ENCODE peak calls at places on chromosomes 1 and 21, in five cellular contexts. Z, C, H, Y and U are unnamed samples.

GRCh38 chr1:246294263-246294662 is 212.8 kb downstream of the SMYD3 start:
- DNase-seq in Y (no peak), H (no peak), Z (no peak), C (no peak), U (no peak)

GRCh38 chr1:66931548-66932124 is 6.8 kb downstream of the MIER1 start:
- DNase-seq in C (no peak), Y (no peak), H (no peak), Z (no peak), U (no peak)

GRCh38 chr1:151994956-151995355 is 1.3 kb upstream of the S100A10 start:
- DNase-seq in Z (peak; percentile 95), Y (peak; percentile 39), H (peak; percentile 98), C (no peak), U (peak; percentile 98)

GRCh38 chr1:51973587-51974474 is 16.7 kb downstream of the RAB3B start:
- DNase-seq in Y (peak; percentile 25), Z (peak; percentile 29), C (no peak), H (peak; percentile 47), U (peak; percentile 63)

GRCh38 chr21:46442938-46443337 is 15.8 kb upstream of the DIP2A start:
- DNase-seq in Y (no peak), C (no peak), Z (no peak), H (no peak), U (no peak)

GRCh38 chr1:5667513-5668325 is 324.5 kb downstream of the NPHP4 start:
- DNase-seq in H (no peak), C (no peak), Y (no peak), Z (no peak), U (no peak)

GRCh38 chr1:187264995-187265602 is 436.4 kb downstream of the PLA2G4A start:
- DNase-seq in Y (peak; percentile 70), H (peak; percentile 65), C (no peak), Z (peak; percentile 75), U (peak; percentile 71)

GRCh38 chr1:71490432-71490831 is 409.6 kb upstream of the ZRANB2 start:
- DNase-seq in Y (no peak), H (peak; percentile 65), C (no peak), Z (peak; percentile 53), U (peak; percentile 56)

GRCh38 chr1:183821309-183822080 is 16.6 kb downstream of the RGL1 start:
- DNase-seq in Y (no peak), H (no peak), C (no peak), Z (no peak), U (peak; percentile 66)

GRCh38 chr1:156948708-156949107 is 28.3 kb downstream of the LRRC71 start:
- DNase-seq in H (no peak), C (no peak), Y (no peak), Z (no peak), U (no peak)

GRCh38 chr1:155801149-155801548 is 55.9 kb downstream of the GON4L start:
- DNase-seq in H (peak; percentile 63), C (no peak), Z (no peak), Y (no peak), U (peak; percentile 45)

GRCh38 chr1:179867493-179868330 is 9.9 kb downstream of the TOR1AIP2 start:
- DNase-seq in H (peak; percentile 32), C (peak; percentile 65), Z (peak; percentile 53), Y (peak; percentile 68), U (peak; percentile 28)

GRCh38 chr1:19208710-19209438 is 1.2 kb downstream of the UBR4 start:
- DNase-seq in Y (no peak), H (peak; percentile 73), C (no peak), Z (peak; percentile 59), U (peak; percentile 61)

GRCh38 chr1:7940745-7941436 is at the start of gene TNFRSF9:
- DNase-seq in Z (peak; percentile 19), H (peak; percentile 71), C (peak; percentile 29), Y (peak; percentile 64), U (no peak)

GRCh38 chr1:117734403-117734802 is 128.6 kb downstream of the TENT5C start:
- DNase-seq in H (no peak), Y (no peak), Z (no peak), C (no peak), U (no peak)

GRCh38 chr1:227891223-227891954 is 56.3 kb downstream of the WNT9A start:
- DNase-seq in C (peak; percentile 20), Z (no peak), Y (no peak), H (no peak), U (no peak)

GRCh38 chr1:233734456-233734855 is 120.5 kb downstream of the KCNK1 start:
- DNase-seq in Z (no peak), Y (no peak), H (no peak), C (no peak), U (no peak)

GRCh38 chr1:1430114-1430982 is 5.1 kb upstream of the VWA1 start:
- DNase-seq in Y (peak; percentile 40), H (peak; percentile 59), C (peak; percentile 81), Z (peak; percentile 67), U (peak; percentile 72)

GRCh38 chr1:43269627-43270375 is at the start of gene TMEM125:
- DNase-seq in Y (no peak), C (peak; percentile 59), H (no peak), Z (no peak), U (no peak)

GRCh38 chr1:844472-845026 is 79.2 kb upstream of the SAMD11 start:
- DNase-seq in Z (no peak), Y (no peak), C (no peak), H (no peak), U (no peak)

GRCh38 chr1:201022824-201023516 is 544 bp downstream of the KIF21B start:
- DNase-seq in Y (no peak), Z (no peak), C (no peak), H (no peak), U (no peak)
- TF ChIP-seq CTCF in Y (no peak), Z (peak; percentile 3), C (no peak), H (no peak), U (no peak)

GRCh38 chr1:70487910-70488665 is 77.0 kb downstream of the CTH start:
- DNase-seq in H (peak; percentile 31), Y (peak; percentile 23), Z (peak; percentile 43), C (no peak), U (peak; percentile 52)
- TF ChIP-seq CTCF in H (peak; percentile 52), Y (no peak), Z (peak; percentile 84), C (peak; percentile 17), U (peak; percentile 64)

GRCh38 chr1:158793604-158794003 is 12.6 kb upstream of the OR6N2 start:
- DNase-seq in H (no peak), Y (no peak), Z (no peak), C (no peak), U (no peak)
- TF ChIP-seq CTCF in H (no peak), Y (no peak), Z (no peak), C (no peak), U (no peak)

GRCh38 chr1:47931395-47931794 is 65.8 kb downstream of the TRABD2B start:
- DNase-seq in C (peak; percentile 60), Z (no peak), H (no peak), Y (peak; percentile 55), U (no peak)
- TF ChIP-seq CTCF in C (peak; percentile 8), Z (peak; percentile 3), H (no peak), Y (peak; percentile 24), U (no peak)